ENCODE peak calls at places on chromosomes 2 and 18, in four cellular contexts. H is A673, M is right lobe of liver, K is K562. X is an unnamed sample.
A peak's percentile ranks its signal among the peaks of the same experiment; 100 is the strongest.

GRCh38 chr2:241153616-241154015 is 3.3 kb downstream of the PPP1R7 start:
- DNase-seq in H (no peak), M (no peak), K (no peak), X (no peak)

GRCh38 chr2:204974487-204974886 is 429.2 kb downstream of the PARD3B start:
- DNase-seq in H (no peak), M (no peak), K (no peak), X (no peak)

GRCh38 chr2:98380203-98380535 is 33.9 kb downstream of the CNGA3 start:
- DNase-seq in H (no peak), M (no peak), K (no peak), X (no peak)

GRCh38 chr18:43648002-43648401 is 370.7 kb upstream of the SYT4 start:
- DNase-seq in H (no peak), M (no peak), K (no peak), X (no peak)

GRCh38 chr2:241724259-241724974 is 10.0 kb upstream of the D2HGDH start:
- DNase-seq in H (peak; percentile 27), M (no peak), K (no peak), X (no peak)

GRCh38 chr2:217325810-217326209 is 465.9 kb upstream of the TNP1 start:
- DNase-seq in H (peak; percentile 36), M (no peak), K (no peak), X (no peak)

GRCh38 chr2:220521591-220521990 is 894.2 kb downstream of the SLC4A3 start:
- DNase-seq in H (no peak), M (no peak), K (no peak), X (no peak)

GRCh38 chr2:184692137-184692734 is 93.9 kb downstream of the ZNF804A start:
- DNase-seq in H (peak; percentile 95), M (no peak), K (no peak), X (no peak)

GRCh38 chr2:46875226-46875899 is 40.2 kb downstream of the MCFD2 start:
- DNase-seq in H (no peak), M (no peak), K (no peak), X (no peak)

DNA sequence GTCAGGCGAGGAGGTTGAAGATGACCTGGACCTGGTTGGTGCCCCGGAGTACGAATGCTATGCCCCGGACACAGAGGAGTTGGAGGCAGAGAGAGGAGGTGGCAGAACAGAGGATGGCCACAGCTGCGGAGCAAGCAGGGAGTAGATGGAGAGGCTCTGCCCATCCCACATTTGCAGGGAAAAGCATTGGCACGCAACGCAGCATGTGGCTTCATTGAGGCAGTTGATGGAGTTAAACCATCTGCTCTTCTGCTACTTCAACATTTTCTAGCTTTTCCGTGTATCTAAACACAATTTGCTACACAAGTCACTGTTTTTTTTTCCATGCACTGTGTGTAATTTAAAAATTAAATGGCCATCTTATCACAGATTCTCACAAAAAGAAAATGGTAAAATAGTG is 11.8 kb downstream of the RBFA start:
- DNase-seq in H (no peak), M (no peak), K (no peak), X (no peak)
- H3K36me3 ChIP-seq in H (peaks cover 27% of the 10 kb centered on the region), M (peaks cover 3% of the 10 kb centered on the region), K (peaks cover 58% of the 10 kb centered on the region), X (peaks cover 96% of the 10 kb centered on the region)

GRCh38 chr18:6054443-6054842 is 159.1 kb upstream of the TMEM200C start:
- DNase-seq in H (no peak), M (no peak), K (no peak), X (no peak)
- H3K36me3 ChIP-seq in H (no peaks in the 10 kb centered on the region), M (no peaks in the 10 kb centered on the region), K (no peaks in the 10 kb centered on the region), X (no peaks in the 10 kb centered on the region)

DNA sequence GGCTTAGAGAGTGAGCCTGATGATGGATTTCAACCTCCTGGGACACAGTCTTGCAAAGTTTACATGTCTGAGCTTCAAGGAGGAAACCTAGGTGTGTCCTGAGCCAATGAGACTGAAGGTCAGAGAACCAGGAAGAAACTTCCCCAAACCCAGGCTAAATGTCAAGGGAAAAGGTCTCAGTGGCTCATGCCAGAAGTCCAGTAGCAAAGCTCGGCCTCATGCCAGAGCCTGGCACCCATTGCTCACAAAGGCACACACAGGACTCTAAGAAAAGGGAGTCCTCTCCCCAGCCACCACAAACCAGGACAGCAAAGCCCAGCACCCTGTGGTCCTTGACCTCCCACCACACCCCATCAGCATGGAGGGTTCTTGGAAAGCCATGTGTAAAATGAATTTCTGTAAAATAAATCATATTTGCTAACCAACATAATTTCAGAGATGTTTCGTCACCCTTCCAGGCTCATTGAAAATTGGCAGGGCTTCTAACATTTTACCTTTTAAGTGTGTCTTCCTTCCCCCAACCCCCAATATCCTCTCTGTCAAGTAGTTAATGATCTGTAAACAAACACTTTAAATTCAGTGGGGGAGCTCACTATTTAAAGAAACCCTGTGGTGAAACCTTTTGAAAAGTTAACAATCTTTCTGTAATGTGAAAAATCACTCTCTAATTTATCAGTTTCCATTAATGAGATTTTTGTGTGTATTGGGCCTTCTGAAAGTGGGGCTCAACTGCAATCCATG is 77.1 kb downstream of the BCL11A start:
- DNase-seq in H (no peak), M (peak; percentile 74), K (no peak), X (peak; percentile 84)
- H3K36me3 ChIP-seq in H (no peaks in the 10 kb centered on the region), M (no peaks in the 10 kb centered on the region), K (no peaks in the 10 kb centered on the region), X (no peaks in the 10 kb centered on the region)

DNA sequence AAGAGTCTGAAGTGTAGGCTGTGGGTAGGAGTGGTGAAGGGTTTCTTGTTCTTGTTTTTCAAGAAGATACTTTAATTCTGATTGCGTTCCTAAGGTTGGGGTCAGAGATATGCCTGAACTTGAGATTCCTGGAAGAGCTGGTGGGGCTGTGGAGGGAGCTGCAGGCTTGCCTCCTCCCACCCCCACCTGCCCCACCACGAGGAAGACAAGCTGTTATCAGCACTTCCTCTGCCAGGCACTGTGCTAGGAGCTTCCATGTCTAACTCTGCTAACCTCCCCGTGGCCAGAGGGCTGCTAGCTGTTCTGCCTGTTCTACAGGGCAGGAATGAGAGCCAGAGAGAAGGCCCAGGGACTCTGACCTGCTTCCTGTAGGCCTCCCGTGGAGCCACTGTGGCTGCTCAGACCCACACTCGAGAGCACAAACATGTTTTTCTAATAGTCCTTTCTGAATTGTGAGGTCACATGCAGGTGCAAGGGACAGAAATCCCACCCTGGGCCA is 13.7 kb downstream of the ANKRD23 start:
- DNase-seq in H (no peak), M (no peak), K (peak; percentile 60), X (no peak)
- H3K36me3 ChIP-seq in H (peaks cover 43% of the 10 kb centered on the region), M (peaks cover 8% of the 10 kb centered on the region), K (peaks cover 85% of the 10 kb centered on the region), X (peaks cover 100% of the 10 kb centered on the region)

GRCh38 chr2:39289609-39290008 is 45.8 kb upstream of the CDKL4 start:
- DNase-seq in H (no peak), M (no peak), K (no peak), X (no peak)
- H3K36me3 ChIP-seq in H (peaks cover 21% of the 10 kb centered on the region), M (peaks cover 14% of the 10 kb centered on the region), K (peaks cover 57% of the 10 kb centered on the region), X (peaks cover 86% of the 10 kb centered on the region)

GRCh38 chr18:47908523-47909039 is 21.9 kb downstream of the SMAD2 start:
- DNase-seq in H (no peak), M (no peak), K (no peak), X (no peak)
- H3K36me3 ChIP-seq in H (no peaks in the 10 kb centered on the region), M (no peaks in the 10 kb centered on the region), K (peaks cover 10% of the 10 kb centered on the region), X (peaks cover 12% of the 10 kb centered on the region)

DNA sequence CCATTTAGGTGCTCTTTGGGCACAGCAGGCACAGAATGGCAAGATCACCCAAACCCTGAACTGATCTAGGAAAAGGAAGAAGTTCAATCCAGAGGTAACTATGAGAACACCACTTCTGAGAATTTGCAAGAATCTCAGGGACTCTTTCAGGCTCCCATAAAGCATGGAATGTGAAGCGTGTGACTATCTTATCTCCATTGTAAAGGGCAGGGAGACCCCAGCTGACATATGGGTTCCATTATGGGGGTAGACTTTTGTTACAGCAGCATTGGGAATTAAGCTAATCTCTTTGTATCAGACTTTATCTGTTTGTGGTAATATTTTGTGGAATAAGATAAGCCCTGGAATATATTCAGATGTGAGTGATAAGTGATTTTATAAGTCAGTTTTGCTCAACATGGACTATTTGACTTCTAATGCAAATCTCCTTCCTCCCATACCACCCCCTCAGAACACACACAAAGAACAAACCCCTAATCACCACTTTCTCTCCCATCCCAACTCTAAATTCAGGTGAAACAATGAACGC is 468.3 kb downstream of the MEIS1 start:
- DNase-seq in H (no peak), M (no peak), K (no peak), X (no peak)
- H3K36me3 ChIP-seq in H (no peaks in the 10 kb centered on the region), M (no peaks in the 10 kb centered on the region), K (no peaks in the 10 kb centered on the region), X (no peaks in the 10 kb centered on the region)